ENCODE peak calls at places on chromosomes 13 and 19, in seven cellular contexts. V is activated T-cell treated with anti-CD3 and anti-CD28 coated beads, Interleukin-2, amount 50 U/mL, for 72 hours; R is pancreas; B is gastrocnemius medialis; S is heart left ventricle; X is A549; N is B cell. I is an unnamed sample.

GRCh38 chr19:17590780-17591688 is 35.6 kb downstream of the COLGALT1 start:
- ATAC-seq in V (peak), R (no peak), B (no peak), S (no peak), X (no peak), N (no peak), I (no peak)

GRCh38 chr19:48393559-48394330 is at the start of gene GRIN2D:
- ATAC-seq in V (no peak), R (no peak), B (no peak), S (no peak), X (peak), N (no peak), I (no peak)

GRCh38 chr13:92573467-92574057 is 653.0 kb upstream of the GPC6 start:
- ATAC-seq in V (no peak), R (peak), B (no peak), S (no peak), X (no peak), N (no peak), I (no peak)

GRCh38 chr19:31980851-31981250 is 364.6 kb upstream of the ZNF507 start:
- ATAC-seq in V (no peak), R (no peak), B (no peak), S (no peak), X (no peak), N (no peak), I (no peak)

GRCh38 chr19:47778954-47779351 is 450 bp downstream of the SELENOW start:
- ATAC-seq in V (no peak), R (peak), B (peak), S (peak), X (peak), N (no peak), I (peak)

GRCh38 chr13:30193279-30194234 is 113.8 kb downstream of the KATNAL1 start:
- ATAC-seq in V (no peak), R (no peak), B (no peak), S (no peak), X (no peak), N (no peak), I (no peak)

GRCh38 chr13:90868321-90868920 is 479.1 kb upstream of the MIR17HG start:
- ATAC-seq in V (no peak), R (peak), B (no peak), S (no peak), X (no peak), N (no peak), I (no peak)

GRCh38 chr13:40193290-40194203 is 472.9 kb downstream of the FOXO1 start:
- ATAC-seq in V (no peak), R (no peak), B (peak), S (peak), X (no peak), N (no peak), I (peak)

GRCh38 chr13:29543230-29544215 is 52.0 kb downstream of the SLC7A1 start:
- ATAC-seq in V (peak), R (no peak), B (no peak), S (no peak), X (peak), N (peak), I (peak)

GRCh38 chr19:47266401-47266885 is 8.2 kb upstream of the INAFM1 start:
- ATAC-seq in V (no peak), R (no peak), B (no peak), S (no peak), X (no peak), N (no peak), I (no peak)

GRCh38 chr13:91647361-91647970 is 249.0 kb downstream of the GPC5 start:
- ATAC-seq in V (no peak), R (no peak), B (no peak), S (peak), X (peak), N (no peak), I (no peak)

GRCh38 chr13:94607939-94608338 is 6.3 kb downstream of the GPR180 start:
- ATAC-seq in V (no peak), R (no peak), B (no peak), S (no peak), X (no peak), N (no peak), I (no peak)

GRCh38 chr13:42271337-42272114 is 426 bp upstream of the AKAP11 start:
- ATAC-seq in V (peak), R (peak), B (peak), S (peak), X (peak), N (peak), I (peak)

GRCh38 chr19:11273288-11273687 is 11.0 kb upstream of the DOCK6 start:
- ATAC-seq in V (no peak), R (no peak), B (no peak), S (no peak), X (no peak), N (no peak), I (no peak)

GRCh38 chr19:19134687-19135158 is 3.6 kb downstream of the TMEM161A start:
- ATAC-seq in V (no peak), R (peak), B (peak), S (no peak), X (no peak), N (no peak), I (no peak)

GRCh38 chr13:39468306-39468705 is 134.7 kb downstream of the LHFPL6 start:
- ATAC-seq in V (no peak), R (no peak), B (no peak), S (no peak), X (no peak), N (no peak), I (no peak)

GRCh38 chr19:19649580-19649995 is 6.1 kb upstream of the GMIP start:
- ATAC-seq in V (no peak), R (no peak), B (no peak), S (no peak), X (no peak), N (no peak), I (no peak)

GRCh38 chr13:52711277-52711676 is 28.3 kb downstream of the CNMD start:
- ATAC-seq in V (no peak), R (no peak), B (no peak), S (no peak), X (no peak), N (no peak), I (no peak)

GRCh38 chr19:5624154-5624663 is 1.3 kb downstream of the SAFB start:
- ATAC-seq in V (no peak), R (peak), B (no peak), S (no peak), X (no peak), N (no peak), I (no peak)

GRCh38 chr13:87536499-87536898 is 134.7 kb upstream of the SLITRK5 start:
- ATAC-seq in V (no peak), R (no peak), B (no peak), S (no peak), X (no peak), N (no peak), I (no peak)

GRCh38 chr13:72221276-72221962 is 354.4 kb upstream of the DACH1 start:
- ATAC-seq in V (no peak), R (peak), B (no peak), S (no peak), X (peak), N (no peak), I (no peak)

GRCh38 chr19:29587059-29587458 is 19.0 kb upstream of the POP4 start:
- ATAC-seq in V (no peak), R (no peak), B (no peak), S (no peak), X (no peak), N (no peak), I (no peak)

GRCh38 chr19:54875506-54875905 is 1.5 kb downstream of the FCAR start:
- ATAC-seq in V (no peak), R (peak), B (no peak), S (peak), X (no peak), N (no peak), I (no peak)

GRCh38 chr19:13002389-13002898 is 7.2 kb downstream of the NFIX start:
- ATAC-seq in V (no peak), R (peak), B (peak), S (peak), X (no peak), N (no peak), I (peak)

GRCh38 chr19:24140099-24140498 is 53.1 kb downstream of the ZNF254 start:
- ATAC-seq in V (no peak), R (peak), B (no peak), S (peak), X (peak), N (no peak), I (peak)

GRCh38 chr13:112061367-112062046 is 5.4 kb upstream of the SOX1 start:
- ATAC-seq in V (no peak), R (no peak), B (no peak), S (no peak), X (no peak), N (no peak), I (no peak)

GRCh38 chr13:87810920-87811344 is 139.8 kb downstream of the SLITRK5 start:
- ATAC-seq in V (no peak), R (no peak), B (no peak), S (no peak), X (peak), N (no peak), I (no peak)

GRCh38 chr13:28000567-28000966 is 12.1 kb upstream of the URAD start:
- ATAC-seq in V (no peak), R (no peak), B (no peak), S (no peak), X (peak), N (no peak), I (no peak)

GRCh38 chr19:17123041-17123440 is 47.5 kb downstream of the MYO9B start:
- ATAC-seq in V (no peak), R (no peak), B (no peak), S (no peak), X (no peak), N (no peak), I (no peak)

GRCh38 chr13:102295316-102296048 is 106.4 kb downstream of the FGF14 start:
- ATAC-seq in V (no peak), R (no peak), B (no peak), S (no peak), X (no peak), N (no peak), I (peak)

GRCh38 chr19:30676990-30677679 is 305.0 kb downstream of the ZNF536 start:
- ATAC-seq in V (no peak), R (no peak), B (no peak), S (no peak), X (no peak), N (no peak), I (no peak)

I was measured in gastroesophageal sphincter.